ENCODE peak calls at places on chromosomes 7 and 10, in six cellular contexts. N, L, X, B, K and C are unnamed samples.

GRCh38 chr10:48590945-48591344 is 13.9 kb downstream of the ARHGAP22 start:
- DNase-seq in B (no peak), L (no peak), K (no peak), N (no peak), X (no peak), C (no peak)

GRCh38 chr10:116721048-116721897 is 21.1 kb downstream of the HSPA12A start:
- DNase-seq in X (no peak), K (no peak), L (no peak), N (no peak), B (no peak), C (no peak)

GRCh38 chr7:66800591-66800990 is 60.1 kb downstream of the RABGEF1 start:
- DNase-seq in N (no peak), K (no peak), B (no peak), X (no peak), L (no peak), C (no peak)

GRCh38 chr10:27724287-27724686 is 21.3 kb downstream of the MKX start:
- DNase-seq in X (no peak), K (no peak), B (no peak), N (no peak), L (no peak), C (no peak)

GRCh38 chr7:127667017-127667670 is 15.2 kb downstream of the SND1 start:
- DNase-seq in B (no peak), N (no peak), K (no peak), L (no peak), X (peak; percentile 82), C (no peak)

GRCh38 chr10:71708301-71708703 is 11.3 kb downstream of the C10orf105 start:
- DNase-seq in L (no peak), K (peak; percentile 77), X (peak; percentile 35), N (peak; percentile 86), B (peak; percentile 19), C (peak; percentile 55)

GRCh38 chr7:130377178-130377577 is 3.1 kb upstream of the CPA1 start:
- DNase-seq in X (no peak), B (no peak), K (no peak), L (no peak), N (no peak), C (no peak)

GRCh38 chr10:92880233-92880861 is 32.0 kb downstream of the EXOC6 start:
- DNase-seq in B (no peak), X (no peak), L (no peak), K (no peak), N (no peak), C (no peak)

GRCh38 chr10:74190494-74190893 is 39.5 kb downstream of the ADK start:
- DNase-seq in X (no peak), K (no peak), N (no peak), B (no peak), L (no peak), C (no peak)